ENCODE peak calls at places on chromosomes 13 and 19, in eight cellular contexts. One of them, this sample, is unnamed.

GRCh38 chr13:63910406-63910957 is 2494.8 kb upstream of the PCDH20 start:
- DNase-seq in breast epithelium: no peak
- DNase-seq in COR-L47: peak; percentile 9
- DNase-seq in stimulated activated CD8-positive, alpha-beta memory T cell treated with anti-CD3 and anti-CD28 coated beads, Interleukin-15, amount 100 ng/mL, for 4 hours: no peak
- DNase-seq in EL: no peak
- DNase-seq in mucosa of descending colon: no peak
- DNase-seq in stimulated activated CD4-positive, alpha-beta T cell treated with anti-CD3 and anti-CD28 coated beads, Interleukin-12 subunit alpha, Interleukin-12 subunit beta, amount 100 ng/mL, for 4 hours: no peak
- DNase-seq in fibroblast of pulmonary artery: peak; percentile 38
- DNase-seq in this sample: no peak

GRCh38 chr13:98979012-98979411 is 1.1 kb upstream of the DOCK9 start:
- DNase-seq in mucosa of descending colon: no peak
- DNase-seq in stimulated activated CD8-positive, alpha-beta memory T cell treated with anti-CD3 and anti-CD28 coated beads, Interleukin-15, amount 100 ng/mL, for 4 hours: no peak
- DNase-seq in EL: no peak
- DNase-seq in fibroblast of pulmonary artery: no peak
- DNase-seq in COR-L47: no peak
- DNase-seq in breast epithelium: no peak
- DNase-seq in stimulated activated CD4-positive, alpha-beta T cell treated with anti-CD3 and anti-CD28 coated beads, Interleukin-12 subunit alpha, Interleukin-12 subunit beta, amount 100 ng/mL, for 4 hours: no peak
- DNase-seq in this sample: no peak

GRCh38 chr13:99980201-99981114 is 1.1 kb upstream of the ZIC2 start:
- DNase-seq in breast epithelium: peak; percentile 38
- DNase-seq in mucosa of descending colon: peak; percentile 80
- DNase-seq in EL: peak; percentile 67
- DNase-seq in fibroblast of pulmonary artery: peak; percentile 64
- DNase-seq in stimulated activated CD8-positive, alpha-beta memory T cell treated with anti-CD3 and anti-CD28 coated beads, Interleukin-15, amount 100 ng/mL, for 4 hours: peak; percentile 42
- DNase-seq in stimulated activated CD4-positive, alpha-beta T cell treated with anti-CD3 and anti-CD28 coated beads, Interleukin-12 subunit alpha, Interleukin-12 subunit beta, amount 100 ng/mL, for 4 hours: peak; percentile 59
- DNase-seq in COR-L47: peak; percentile 92
- DNase-seq in this sample: peak; percentile 57

GRCh38 chr13:113947321-113948033 is 26.4 kb downstream of the C13orf46 start:
- DNase-seq in stimulated activated CD4-positive, alpha-beta T cell treated with anti-CD3 and anti-CD28 coated beads, Interleukin-12 subunit alpha, Interleukin-12 subunit beta, amount 100 ng/mL, for 4 hours: no peak
- DNase-seq in mucosa of descending colon: peak; percentile 74
- DNase-seq in COR-L47: peak; percentile 29
- DNase-seq in fibroblast of pulmonary artery: peak; percentile 61
- DNase-seq in stimulated activated CD8-positive, alpha-beta memory T cell treated with anti-CD3 and anti-CD28 coated beads, Interleukin-15, amount 100 ng/mL, for 4 hours: no peak
- DNase-seq in EL: peak; percentile 42
- DNase-seq in breast epithelium: peak; percentile 72
- DNase-seq in this sample: peak; percentile 55

GRCh38 chr19:43534811-43535761 is 2.1 kb downstream of the ZNF575 start:
- DNase-seq in COR-L47: peak; percentile 15
- DNase-seq in mucosa of descending colon: peak; percentile 70
- DNase-seq in breast epithelium: peak; percentile 60
- DNase-seq in EL: peak; percentile 38
- DNase-seq in stimulated activated CD8-positive, alpha-beta memory T cell treated with anti-CD3 and anti-CD28 coated beads, Interleukin-15, amount 100 ng/mL, for 4 hours: no peak
- DNase-seq in fibroblast of pulmonary artery: peak; percentile 74
- DNase-seq in stimulated activated CD4-positive, alpha-beta T cell treated with anti-CD3 and anti-CD28 coated beads, Interleukin-12 subunit alpha, Interleukin-12 subunit beta, amount 100 ng/mL, for 4 hours: peak; percentile 31
- DNase-seq in this sample: peak; percentile 17

GRCh38 chr13:110853235-110853721 is 61.6 kb downstream of the ANKRD10 start:
- DNase-seq in mucosa of descending colon: no peak
- DNase-seq in stimulated activated CD8-positive, alpha-beta memory T cell treated with anti-CD3 and anti-CD28 coated beads, Interleukin-15, amount 100 ng/mL, for 4 hours: no peak
- DNase-seq in stimulated activated CD4-positive, alpha-beta T cell treated with anti-CD3 and anti-CD28 coated beads, Interleukin-12 subunit alpha, Interleukin-12 subunit beta, amount 100 ng/mL, for 4 hours: no peak
- DNase-seq in breast epithelium: no peak
- DNase-seq in fibroblast of pulmonary artery: no peak
- DNase-seq in EL: no peak
- DNase-seq in COR-L47: no peak
- DNase-seq in this sample: no peak

GRCh38 chr19:17404015-17404414 is 1.4 kb downstream of the BST2 start:
- DNase-seq in mucosa of descending colon: no peak
- DNase-seq in COR-L47: no peak
- DNase-seq in EL: peak; percentile 37
- DNase-seq in stimulated activated CD4-positive, alpha-beta T cell treated with anti-CD3 and anti-CD28 coated beads, Interleukin-12 subunit alpha, Interleukin-12 subunit beta, amount 100 ng/mL, for 4 hours: no peak
- DNase-seq in stimulated activated CD8-positive, alpha-beta memory T cell treated with anti-CD3 and anti-CD28 coated beads, Interleukin-15, amount 100 ng/mL, for 4 hours: no peak
- DNase-seq in breast epithelium: no peak
- DNase-seq in fibroblast of pulmonary artery: no peak
- DNase-seq in this sample: no peak

GRCh38 chr19:42109896-42110295 is 22.4 kb downstream of the POU2F2 start:
- DNase-seq in stimulated activated CD8-positive, alpha-beta memory T cell treated with anti-CD3 and anti-CD28 coated beads, Interleukin-15, amount 100 ng/mL, for 4 hours: no peak
- DNase-seq in mucosa of descending colon: no peak
- DNase-seq in fibroblast of pulmonary artery: no peak
- DNase-seq in COR-L47: no peak
- DNase-seq in EL: no peak
- DNase-seq in breast epithelium: no peak
- DNase-seq in stimulated activated CD4-positive, alpha-beta T cell treated with anti-CD3 and anti-CD28 coated beads, Interleukin-12 subunit alpha, Interleukin-12 subunit beta, amount 100 ng/mL, for 4 hours: no peak
- DNase-seq in this sample: no peak

GRCh38 chr19:5832049-5832448 is 7.5 kb downstream of the FUT6 start:
- DNase-seq in breast epithelium: no peak
- DNase-seq in fibroblast of pulmonary artery: no peak
- DNase-seq in mucosa of descending colon: no peak
- DNase-seq in stimulated activated CD8-positive, alpha-beta memory T cell treated with anti-CD3 and anti-CD28 coated beads, Interleukin-15, amount 100 ng/mL, for 4 hours: no peak
- DNase-seq in COR-L47: no peak
- DNase-seq in EL: no peak
- DNase-seq in stimulated activated CD4-positive, alpha-beta T cell treated with anti-CD3 and anti-CD28 coated beads, Interleukin-12 subunit alpha, Interleukin-12 subunit beta, amount 100 ng/mL, for 4 hours: no peak
- DNase-seq in this sample: no peak

This sample was measured in PC-3.